ENCODE peak calls at places on chromosomes 16 and 17, in four cellular contexts. N, K, A and D are unnamed samples.

GRCh38 chr16:85563515-85564276 is 49.4 kb upstream of the GSE1 start:
- DNase-seq in N (peak; percentile 85), K (peak; percentile 59), A (no peak), D (peak; percentile 60)

GRCh38 chr17:48873212-48873611 is 19.4 kb upstream of the ATP5MC1 start:
- DNase-seq in A (no peak), K (no peak), N (peak; percentile 58), D (no peak)

GRCh38 chr16:592518-593306 is 2.8 kb downstream of the RAB40C start:
- DNase-seq in N (peak; percentile 78), K (peak; percentile 84), A (no peak), D (no peak)

GRCh38 chr17:83030432-83030831 is 49.0 kb upstream of the METRNL start:
- DNase-seq in A (no peak), K (no peak), N (no peak), D (no peak)

GRCh38 chr16:1744338-1744840 is 27.0 kb downstream of the NME3 start:
- DNase-seq in N (no peak), A (no peak), K (no peak), D (no peak)

GRCh38 chr16:56305956-56306565 is 114.8 kb downstream of the GNAO1 start:
- DNase-seq in A (no peak), K (no peak), N (no peak), D (no peak)

GRCh38 chr17:46769531-46770438 is 48.7 kb downstream of the WNT3 start:
- DNase-seq in N (peak; percentile 50), A (no peak), K (no peak), D (no peak)

GRCh38 chr17:43010667-43011308 is 4.2 kb downstream of the IFI35 start:
- DNase-seq in K (peak; percentile 61), N (no peak), A (no peak), D (no peak)

GRCh38 chr16:69513180-69513966 is 52.4 kb upstream of the NFAT5 start:
- DNase-seq in K (no peak), A (no peak), N (no peak), D (peak; percentile 69)

GRCh38 chr17:61536417-61536955 is 54.5 kb downstream of the NACA2 start:
- DNase-seq in K (no peak), N (no peak), A (no peak), D (no peak)

GRCh38 chr16:81315271-81316175 is 761 bp downstream of the GAN start:
- DNase-seq in N (peak; percentile 81), A (peak; percentile 9), K (peak; percentile 58), D (no peak)

GRCh38 chr16:67917852-67918236 is 13.8 kb downstream of the CTRL start:
- DNase-seq in N (no peak), A (no peak), K (no peak), D (no peak)

GRCh38 chr16:48365601-48366164 is 19.5 kb downstream of the SIAH1 start:
- DNase-seq in N (peak; percentile 95), A (peak; percentile 45), K (peak; percentile 93), D (no peak)

GRCh38 chr17:59748591-59748990 is 41.1 kb downstream of the VMP1 start:
- DNase-seq in N (no peak), A (no peak), K (no peak), D (no peak)

GRCh38 chr16:67349172-67349571 is 22.6 kb downstream of the LRRC36 start:
- DNase-seq in N (no peak), A (no peak), K (no peak), D (no peak)

GRCh38 chr16:67164599-67165061 is at the start of gene HSF4:
- DNase-seq in K (peak; percentile 62), N (peak; percentile 83), A (no peak), D (no peak)

GRCh38 chr16:19898924-19899604 is 14.4 kb upstream of the GPRC5B start:
- DNase-seq in N (no peak), A (no peak), K (peak; percentile 59), D (no peak)

GRCh38 chr17:28405632-28406477 is at the start of gene SLC46A1:
- DNase-seq in A (no peak), N (peak; percentile 62), K (peak; percentile 61), D (no peak)

GRCh38 chr17:30933966-30934365 is 12.2 kb downstream of the ADAP2 start:
- DNase-seq in K (no peak), N (no peak), A (no peak), D (no peak)

GRCh38 chr17:68100000-68100641 is 64.6 kb downstream of the KPNA2 start:
- DNase-seq in N (no peak), K (no peak), A (no peak), D (no peak)

GRCh38 chr16:86823895-86824671 is 245.7 kb downstream of the FOXL1 start:
- DNase-seq in N (no peak), A (no peak), K (no peak), D (no peak)

GRCh38 chr16:89921131-89921698 is 1.9 kb upstream of the TUBB3 start:
- DNase-seq in K (no peak), A (no peak), N (peak; percentile 43), D (no peak)

GRCh38 chr17:7836596-7837374 is 2.8 kb downstream of the KDM6B start:
- DNase-seq in K (peak; percentile 99), N (peak; percentile 98), A (peak; percentile 74), D (no peak)

GRCh38 chr16:29030086-29030840 is 45.4 kb downstream of the LAT start:
- DNase-seq in N (no peak), K (no peak), A (no peak), D (no peak)

GRCh38 chr17:36650096-36650764 is 48.8 kb downstream of the MRM1 start:
- DNase-seq in N (no peak), K (no peak), A (no peak), D (no peak)

GRCh38 chr16:17416461-17417221 is 54.1 kb downstream of the XYLT1 start:
- DNase-seq in N (no peak), K (peak; percentile 59), A (no peak), D (no peak)

GRCh38 chr17:42202696-42203095 is 8.4 kb upstream of the GHDC start:
- DNase-seq in K (no peak), A (no peak), N (no peak), D (no peak)

GRCh38 chr16:6091021-6091420 is 993.4 kb upstream of the EEF2KMT start:
- DNase-seq in A (no peak), K (no peak), N (no peak), D (no peak)

GRCh38 chr17:43171761-43172487 is 910 bp downstream of the NBR1 start:
- DNase-seq in N (no peak), A (no peak), K (peak; percentile 79), D (peak; percentile 89)

GRCh38 chr16:50879873-50880695 is 138.2 kb downstream of the CYLD start:
- DNase-seq in N (no peak), K (peak; percentile 16), A (no peak), D (no peak)

DNA sequence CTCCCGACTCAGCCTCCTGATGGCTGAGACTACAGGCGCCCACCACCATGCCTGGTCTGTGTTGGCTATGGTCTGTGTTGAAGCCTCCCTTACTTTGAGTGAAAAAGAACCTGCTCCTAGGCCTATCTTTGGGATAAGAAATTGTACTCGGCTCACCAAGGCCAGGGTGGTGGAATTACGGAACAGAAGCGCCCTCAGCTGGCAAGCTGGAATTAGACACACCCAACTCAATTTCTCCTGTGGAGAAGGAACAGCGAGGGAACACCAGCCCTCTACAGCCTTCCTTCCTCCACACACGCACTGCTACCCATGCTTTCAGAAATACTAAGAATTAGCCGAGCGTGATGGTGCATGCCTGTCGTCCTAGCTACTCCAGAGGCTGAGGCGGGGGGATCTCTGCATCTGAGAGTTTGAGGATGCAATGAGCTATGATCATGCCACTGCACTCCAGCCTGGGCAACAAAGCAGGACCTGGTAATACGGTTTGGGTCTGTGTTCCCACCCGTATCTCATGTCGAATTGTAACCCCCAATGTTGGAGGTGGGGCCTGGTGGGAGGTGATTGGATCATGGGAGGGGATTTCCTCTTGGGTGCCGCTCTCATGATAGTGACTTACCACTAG is 40.1 kb upstream of the RBBP6 start:
- DNase-seq in N (no peak), K (peak; percentile 15), A (no peak), D (no peak)
- TF ChIP-seq CTCF in N (no peak), K (no peak), A (no peak), D (peak; percentile 53)

GRCh38 chr17:9520649-9521435 is 54.8 kb downstream of the STX8 start:
- DNase-seq in K (no peak), A (no peak), N (no peak), D (no peak)

GRCh38 chr17:9519873-9520272 is 55.7 kb downstream of the STX8 start:
- DNase-seq in N (no peak), A (no peak), K (no peak), D (no peak)

GRCh38 chr17:9517396-9517795 is 58.2 kb downstream of the STX8 start:
- DNase-seq in K (no peak), A (no peak), N (no peak), D (no peak)

GRCh38 chr17:9522074-9522473 is 53.5 kb downstream of the STX8 start:
- DNase-seq in N (no peak), K (peak; percentile 21), A (no peak), D (no peak)
- TF ChIP-seq CTCF in N (no peak), K (peak; percentile 25), A (peak; percentile 47), D (peak; percentile 67)

DNA sequence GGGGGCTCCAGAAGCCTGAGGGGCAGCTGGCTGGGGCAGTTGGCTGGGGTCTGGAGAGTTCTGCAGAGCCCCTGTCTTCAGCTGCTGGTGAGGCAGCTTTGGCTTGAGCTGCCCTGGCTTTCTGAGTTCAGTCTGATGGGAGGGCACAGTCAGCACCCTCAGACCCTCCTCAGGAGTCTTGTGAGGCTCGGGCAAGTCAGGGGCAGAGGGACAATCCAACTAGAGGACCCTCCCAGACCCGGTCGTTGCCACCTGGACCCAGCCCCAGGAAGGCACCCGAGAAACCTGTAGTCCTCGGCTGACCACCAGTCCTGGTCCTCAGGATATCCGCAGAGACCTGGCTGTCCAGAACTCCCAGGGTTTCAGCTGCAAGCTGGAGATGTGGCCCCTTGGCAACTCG is 1.9 kb downstream of the CARD14 start:
- DNase-seq in K (no peak), N (no peak), A (no peak), D (no peak)
- TF ChIP-seq CTCF in K (no peak), N (no peak), A (no peak), D (no peak)

GRCh38 chr16:8717469-8717868 is 43.1 kb downstream of the ABAT start:
- DNase-seq in K (no peak), N (no peak), A (no peak), D (no peak)

GRCh38 chr16:8717892-8718400 is 43.5 kb downstream of the ABAT start:
- DNase-seq in N (no peak), K (no peak), A (no peak), D (no peak)

GRCh38 chr16:8720080-8720966 is 45.9 kb downstream of the ABAT start:
- DNase-seq in K (peak; percentile 58), N (no peak), A (no peak), D (peak; percentile 25)

GRCh38 chr16:8720967-8721692 is 46.7 kb downstream of the ABAT start:
- DNase-seq in N (no peak), A (no peak), K (peak; percentile 77), D (no peak)

GRCh38 chr16:8718753-8719386 is 44.5 kb downstream of the ABAT start:
- DNase-seq in K (peak; percentile 25), A (no peak), N (no peak), D (no peak)
- TF ChIP-seq CTCF in K (no peak), A (no peak), N (no peak), D (no peak)

GRCh38 chr17:3983945-3984484 is 19.8 kb upstream of the ATP2A3 start:
- DNase-seq in N (peak; percentile 47), A (no peak), K (no peak), D (no peak)
- TF ChIP-seq CTCF in N (no peak), A (no peak), K (no peak), D (no peak)